ENCODE peak calls at places on chromosome 6, in six cellular contexts. One of them, this sample, is unnamed.

GRCh38 chr6:143264996-143265734 is 185.3 kb downstream of the ADAT2 start:
- DNase-seq in HCT116: no peak
- DNase-seq in CD4-positive, alpha-beta T cell: no peak
- DNase-seq in heart left ventricle: no peak
- DNase-seq in GM20000: no peak
- DNase-seq in H9: no peak
- DNase-seq in this sample: no peak

GRCh38 chr6:33126101-33126714 is 50.4 kb downstream of the HLA-DPB1 start:
- DNase-seq in CD4-positive, alpha-beta T cell: peak; percentile 51
- DNase-seq in GM20000: peak; percentile 63
- DNase-seq in heart left ventricle: peak; percentile 73
- DNase-seq in H9: peak; percentile 73
- DNase-seq in HCT116: peak; percentile 35
- DNase-seq in this sample: peak; percentile 26

GRCh38 chr6:117521785-117522502 is 39.5 kb downstream of the DCBLD1 start:
- DNase-seq in HCT116: no peak
- DNase-seq in GM20000: no peak
- DNase-seq in CD4-positive, alpha-beta T cell: no peak
- DNase-seq in heart left ventricle: no peak
- DNase-seq in H9: no peak
- DNase-seq in this sample: no peak

GRCh38 chr6:67141012-67141411 is 1434.0 kb upstream of the EYS start:
- DNase-seq in CD4-positive, alpha-beta T cell: no peak
- DNase-seq in HCT116: no peak
- DNase-seq in heart left ventricle: no peak
- DNase-seq in H9: no peak
- DNase-seq in GM20000: no peak
- DNase-seq in this sample: no peak

GRCh38 chr6:9128970-9129369 is 693.6 kb upstream of the SLC35B3 start:
- DNase-seq in GM20000: no peak
- DNase-seq in CD4-positive, alpha-beta T cell: no peak
- DNase-seq in H9: no peak
- DNase-seq in heart left ventricle: no peak
- DNase-seq in HCT116: no peak
- DNase-seq in this sample: no peak

GRCh38 chr6:137126875-137127485 is 46.5 kb downstream of the IL22RA2 start:
- DNase-seq in GM20000: no peak
- DNase-seq in heart left ventricle: no peak
- DNase-seq in H9: no peak
- DNase-seq in CD4-positive, alpha-beta T cell: no peak
- DNase-seq in HCT116: no peak
- DNase-seq in this sample: no peak

GRCh38 chr6:124973780-124974179 is 11.5 kb downstream of the RNF217 start:
- DNase-seq in H9: no peak
- DNase-seq in CD4-positive, alpha-beta T cell: no peak
- DNase-seq in heart left ventricle: no peak
- DNase-seq in HCT116: no peak
- DNase-seq in GM20000: no peak
- DNase-seq in this sample: no peak

GRCh38 chr6:89792881-89793280 is 26.7 kb downstream of the MDN1 start:
- DNase-seq in heart left ventricle: no peak
- DNase-seq in CD4-positive, alpha-beta T cell: no peak
- DNase-seq in H9: peak; percentile 45
- DNase-seq in HCT116: peak; percentile 8
- DNase-seq in GM20000: peak; percentile 52
- DNase-seq in this sample: peak; percentile 33

GRCh38 chr6:36226648-36227047 is 30.1 kb downstream of the BRPF3 start:
- DNase-seq in CD4-positive, alpha-beta T cell: no peak
- DNase-seq in heart left ventricle: no peak
- DNase-seq in GM20000: no peak
- DNase-seq in HCT116: no peak
- DNase-seq in H9: no peak
- DNase-seq in this sample: no peak

GRCh38 chr6:163415176-163415619 is 680 bp downstream of the QKI start:
- DNase-seq in HCT116: no peak
- DNase-seq in CD4-positive, alpha-beta T cell: peak; percentile 6
- DNase-seq in heart left ventricle: peak; percentile 41
- DNase-seq in GM20000: peak; percentile 56
- DNase-seq in H9: no peak
- DNase-seq in this sample: no peak

GRCh38 chr6:26240981-26241770 is 123.8 kb upstream of the BTN3A2 start:
- DNase-seq in GM20000: no peak
- DNase-seq in heart left ventricle: no peak
- DNase-seq in H9: no peak
- DNase-seq in CD4-positive, alpha-beta T cell: no peak
- DNase-seq in HCT116: no peak
- DNase-seq in this sample: no peak

GRCh38 chr6:116444991-116445566 is 16.1 kb upstream of the CALHM6 start:
- DNase-seq in GM20000: no peak
- DNase-seq in heart left ventricle: no peak
- DNase-seq in CD4-positive, alpha-beta T cell: no peak
- DNase-seq in H9: no peak
- DNase-seq in HCT116: no peak
- DNase-seq in this sample: no peak

GRCh38 chr6:170207586-170207985 is 83.3 kb downstream of the DLL1 start:
- DNase-seq in GM20000: no peak
- DNase-seq in HCT116: no peak
- DNase-seq in heart left ventricle: no peak
- DNase-seq in H9: peak; percentile 22
- DNase-seq in CD4-positive, alpha-beta T cell: no peak
- DNase-seq in this sample: no peak

GRCh38 chr6:100704941-100705340 is 176.2 kb downstream of the ASCC3 start:
- DNase-seq in HCT116: no peak
- DNase-seq in CD4-positive, alpha-beta T cell: no peak
- DNase-seq in GM20000: no peak
- DNase-seq in heart left ventricle: no peak
- DNase-seq in H9: no peak
- DNase-seq in this sample: no peak

GRCh38 chr6:154471609-154472362 is 38.7 kb downstream of the CNKSR3 start:
- DNase-seq in CD4-positive, alpha-beta T cell: no peak
- DNase-seq in GM20000: no peak
- DNase-seq in HCT116: no peak
- DNase-seq in H9: no peak
- DNase-seq in heart left ventricle: no peak
- DNase-seq in this sample: no peak

GRCh38 chr6:112429226-112429625 is 82.1 kb downstream of the RFPL4B start:
- DNase-seq in CD4-positive, alpha-beta T cell: no peak
- DNase-seq in GM20000: no peak
- DNase-seq in HCT116: no peak
- DNase-seq in H9: peak; percentile 42
- DNase-seq in heart left ventricle: no peak
- DNase-seq in this sample: no peak
- TF ChIP-seq CTCF in CD4-positive, alpha-beta T cell: no peak
- TF ChIP-seq CTCF in GM20000: no peak
- TF ChIP-seq CTCF in HCT116: no peak
- TF ChIP-seq CTCF in H9: peak; percentile 59
- TF ChIP-seq CTCF in heart left ventricle: no peak
- TF ChIP-seq CTCF in this sample: peak; percentile 34

GRCh38 chr6:144678844-144679243 is 393.7 kb downstream of the UTRN start:
- DNase-seq in CD4-positive, alpha-beta T cell: no peak
- DNase-seq in GM20000: no peak
- DNase-seq in heart left ventricle: no peak
- DNase-seq in H9: no peak
- DNase-seq in HCT116: no peak
- DNase-seq in this sample: no peak

GRCh38 chr6:144681334-144681733 is 396.2 kb downstream of the UTRN start:
- DNase-seq in GM20000: no peak
- DNase-seq in H9: no peak
- DNase-seq in HCT116: no peak
- DNase-seq in heart left ventricle: no peak
- DNase-seq in CD4-positive, alpha-beta T cell: no peak
- DNase-seq in this sample: no peak

GRCh38 chr6:144688713-144689112 is 403.6 kb downstream of the UTRN start:
- DNase-seq in H9: no peak
- DNase-seq in GM20000: no peak
- DNase-seq in HCT116: no peak
- DNase-seq in heart left ventricle: no peak
- DNase-seq in CD4-positive, alpha-beta T cell: no peak
- DNase-seq in this sample: no peak

DNA sequence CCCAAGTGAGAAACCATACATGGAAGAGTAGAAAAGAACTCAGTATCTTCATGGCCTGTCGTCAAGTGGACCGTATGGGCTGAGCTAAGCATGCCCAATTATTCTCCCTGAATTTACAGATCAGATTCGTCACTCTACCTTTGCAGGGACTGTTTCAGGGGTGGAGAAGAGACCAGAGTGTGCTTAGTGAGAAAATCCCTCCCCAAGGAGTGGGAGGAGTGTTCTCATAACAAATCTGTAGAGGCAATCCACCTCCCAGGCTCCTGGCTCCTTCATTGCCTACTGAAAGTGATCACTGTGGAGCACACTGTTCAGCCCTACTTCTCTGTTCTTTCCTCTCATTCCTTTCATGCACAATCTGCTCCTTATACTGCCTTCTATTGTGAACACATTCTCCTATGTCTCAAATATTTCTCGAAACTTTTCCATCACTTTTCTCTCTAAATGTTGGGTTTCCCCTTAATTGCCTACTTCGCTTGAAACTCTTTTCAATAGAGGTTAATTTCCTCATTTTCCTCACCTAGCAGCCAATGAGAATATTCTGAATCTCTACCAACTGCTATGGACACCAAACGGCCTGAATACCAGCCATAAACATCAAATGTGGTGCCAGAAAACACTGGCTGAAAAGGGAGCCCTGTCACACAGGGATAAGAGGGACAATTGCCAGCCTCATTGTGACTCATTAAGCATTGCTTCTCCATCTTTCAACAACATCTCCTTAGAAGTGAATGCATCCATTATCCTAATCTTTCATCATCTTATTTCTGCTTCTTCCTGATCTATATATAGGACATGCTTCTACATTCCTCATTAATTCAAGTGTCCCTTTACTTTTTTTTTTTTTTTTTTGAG is 398.3 kb downstream of the UTRN start:
- DNase-seq in heart left ventricle: no peak
- DNase-seq in GM20000: no peak
- DNase-seq in H9: no peak
- DNase-seq in CD4-positive, alpha-beta T cell: no peak
- DNase-seq in HCT116: no peak
- DNase-seq in this sample: no peak
- TF ChIP-seq CTCF in heart left ventricle: no peak
- TF ChIP-seq CTCF in GM20000: no peak
- TF ChIP-seq CTCF in H9: no peak
- TF ChIP-seq CTCF in CD4-positive, alpha-beta T cell: no peak
- TF ChIP-seq CTCF in HCT116: no peak
- TF ChIP-seq CTCF in this sample: no peak

GRCh38 chr6:74343804-74344203 is 647.8 kb downstream of the CD109 start:
- DNase-seq in GM20000: no peak
- DNase-seq in CD4-positive, alpha-beta T cell: no peak
- DNase-seq in heart left ventricle: no peak
- DNase-seq in HCT116: peak; percentile 4
- DNase-seq in H9: no peak
- DNase-seq in this sample: no peak
- TF ChIP-seq CTCF in GM20000: no peak
- TF ChIP-seq CTCF in CD4-positive, alpha-beta T cell: no peak
- TF ChIP-seq CTCF in heart left ventricle: no peak
- TF ChIP-seq CTCF in HCT116: peak; percentile 20
- TF ChIP-seq CTCF in H9: peak; percentile 36
- TF ChIP-seq CTCF in this sample: no peak

DNA sequence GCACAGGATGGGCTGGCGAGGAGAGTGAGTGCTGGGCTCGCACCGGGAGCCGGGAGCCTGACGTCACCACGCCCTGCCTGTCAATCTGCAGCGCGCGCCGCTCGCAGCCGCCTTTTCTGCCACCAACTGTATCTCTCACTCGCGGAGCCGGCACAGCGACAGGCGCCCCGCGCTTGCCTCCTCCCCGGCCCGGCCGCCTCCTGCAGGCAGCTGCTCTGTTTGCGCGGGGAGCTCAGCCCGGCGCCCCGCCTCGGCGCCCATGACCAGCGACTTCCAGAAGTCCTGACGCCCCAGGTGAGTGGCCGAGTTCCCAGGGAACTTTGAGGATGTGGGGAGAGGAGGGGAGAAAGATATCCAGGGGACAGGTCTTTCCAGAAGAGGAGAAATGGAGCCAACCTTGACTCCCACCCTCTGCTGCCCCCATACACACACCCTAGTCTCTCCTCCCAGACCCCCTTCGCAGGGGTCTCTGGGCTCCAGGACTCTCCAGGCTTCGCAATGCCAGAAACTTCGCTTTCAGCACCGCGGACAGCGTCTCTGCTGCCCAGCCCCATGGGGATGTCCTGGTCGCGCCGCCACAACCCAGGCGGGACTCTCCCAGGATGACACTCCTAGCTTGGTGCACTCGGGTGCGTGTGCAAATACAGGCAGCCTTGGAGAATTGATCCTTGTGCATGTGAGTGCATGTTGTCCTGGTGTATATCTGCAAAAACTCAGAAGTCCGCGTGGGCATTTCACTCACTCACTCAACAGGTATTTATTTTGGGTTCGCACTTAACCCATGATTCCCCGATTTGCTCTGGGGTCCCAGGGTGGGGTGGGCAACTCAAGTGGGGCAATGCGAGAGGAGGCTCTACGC is at the start of gene GPR6:
- DNase-seq in HCT116: no peak
- DNase-seq in heart left ventricle: peak; percentile 64
- DNase-seq in H9: peak; percentile 87
- DNase-seq in GM20000: peak; percentile 84
- DNase-seq in CD4-positive, alpha-beta T cell: peak; percentile 4
- DNase-seq in this sample: no peak
- TF ChIP-seq CTCF in HCT116: no peak
- TF ChIP-seq CTCF in heart left ventricle: no peak
- TF ChIP-seq CTCF in H9: no peak
- TF ChIP-seq CTCF in GM20000: no peak
- TF ChIP-seq CTCF in CD4-positive, alpha-beta T cell: no peak
- TF ChIP-seq CTCF in this sample: no peak

GRCh38 chr6:351011-351866 is 40.3 kb upstream of the IRF4 start:
- DNase-seq in CD4-positive, alpha-beta T cell: no peak
- DNase-seq in HCT116: no peak
- DNase-seq in heart left ventricle: no peak
- DNase-seq in GM20000: no peak
- DNase-seq in H9: no peak
- DNase-seq in this sample: no peak
- TF ChIP-seq CTCF in CD4-positive, alpha-beta T cell: no peak
- TF ChIP-seq CTCF in HCT116: no peak
- TF ChIP-seq CTCF in heart left ventricle: no peak
- TF ChIP-seq CTCF in GM20000: no peak
- TF ChIP-seq CTCF in H9: peak; percentile 34
- TF ChIP-seq CTCF in this sample: no peak

DNA sequence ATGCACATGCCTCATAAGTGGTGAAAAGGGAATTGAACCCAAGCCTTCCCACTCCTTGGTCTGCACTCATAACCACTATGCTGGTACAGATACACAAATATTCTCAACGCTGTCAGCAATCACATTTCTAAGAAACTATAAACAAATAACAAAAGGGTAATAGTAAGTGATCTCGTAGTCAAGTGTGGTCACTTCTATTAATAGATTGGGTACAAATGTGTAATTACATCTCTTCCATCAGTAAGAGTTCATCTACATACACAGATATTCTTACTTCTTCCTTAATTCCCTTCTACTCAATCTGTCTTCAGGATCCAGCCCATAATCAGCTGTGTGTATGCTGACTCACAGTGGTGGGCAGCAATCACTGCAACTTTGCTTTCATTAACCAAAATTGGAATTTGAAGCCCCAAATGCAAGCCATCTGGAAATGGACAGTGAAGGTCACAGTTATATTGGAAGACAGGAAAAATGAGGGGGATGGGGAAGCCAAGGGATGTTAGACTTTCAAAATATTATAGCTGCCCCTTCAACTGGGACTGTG is 6.7 kb downstream of the PRSS35 start:
- DNase-seq in CD4-positive, alpha-beta T cell: no peak
- DNase-seq in H9: no peak
- DNase-seq in GM20000: no peak
- DNase-seq in HCT116: no peak
- DNase-seq in heart left ventricle: no peak
- DNase-seq in this sample: no peak
- TF ChIP-seq CTCF in CD4-positive, alpha-beta T cell: no peak
- TF ChIP-seq CTCF in H9: peak; percentile 46
- TF ChIP-seq CTCF in GM20000: no peak
- TF ChIP-seq CTCF in HCT116: peak; percentile 42
- TF ChIP-seq CTCF in heart left ventricle: no peak
- TF ChIP-seq CTCF in this sample: peak; percentile 9

GRCh38 chr6:44432227-44432626 is 44.7 kb downstream of the CDC5L start:
- DNase-seq in H9: no peak
- DNase-seq in CD4-positive, alpha-beta T cell: no peak
- DNase-seq in heart left ventricle: no peak
- DNase-seq in GM20000: no peak
- DNase-seq in HCT116: no peak
- DNase-seq in this sample: no peak
- TF ChIP-seq CTCF in H9: no peak
- TF ChIP-seq CTCF in CD4-positive, alpha-beta T cell: no peak
- TF ChIP-seq CTCF in heart left ventricle: no peak
- TF ChIP-seq CTCF in GM20000: no peak
- TF ChIP-seq CTCF in HCT116: no peak
- TF ChIP-seq CTCF in this sample: no peak